ENCODE peak calls at places on chromosomes 3 and 15, in nine cellular contexts. J is NCI-H748 treated with DMSO at 0.1 percent for 48 hours; R is EH; F is CD8-positive, alpha-beta T cell; H is GM12864; K is stimulated activated CD4-positive, alpha-beta T cell treated with anti-CD3 and anti-CD28 coated beads, TNF-alpha, amount 100 ng/mL, for 48 hours; L is endodermal cell; E is AML-193; Y is iris pigment epithelial cell. S is an unnamed sample.

GRCh38 chr3:119810018-119810435 is 28.1 kb downstream of the NR1I2 start:
- DNase-seq in F (peak; percentile 57), R (peak; percentile 39), L (no peak), K (peak; percentile 39), Y (peak; percentile 25), H (peak; percentile 51), J (no peak), E (no peak), S (no peak)

GRCh38 chr3:16086690-16087089 is 87.8 kb upstream of the GALNT15 start:
- DNase-seq in H (no peak), Y (no peak), K (no peak), L (no peak), R (no peak), F (no peak), E (no peak), J (no peak), S (no peak)

GRCh38 chr3:172376402-172376801 is 71.9 kb downstream of the GHSR start:
- DNase-seq in E (no peak), R (no peak), J (no peak), H (no peak), Y (no peak), L (no peak), F (no peak), K (no peak), S (no peak)

GRCh38 chr3:76267991-76268390 is 482.6 kb upstream of the ZNF717 start:
- DNase-seq in J (no peak), K (no peak), H (no peak), L (no peak), F (no peak), R (no peak), E (no peak), Y (no peak), S (no peak)

GRCh38 chr3:96966181-96966929 is 152.0 kb downstream of the EPHA6 start:
- DNase-seq in E (no peak), H (no peak), R (no peak), Y (peak; percentile 1), J (no peak), K (no peak), F (no peak), L (no peak), S (no peak)

GRCh38 chr15:27514526-27514925 is 543.5 kb downstream of the GABRG3 start:
- DNase-seq in K (no peak), L (no peak), H (no peak), F (no peak), R (no peak), E (no peak), Y (no peak), J (no peak), S (no peak)

GRCh38 chr3:128309026-128309425 is 155.7 kb downstream of the EEFSEC start:
- DNase-seq in L (peak; percentile 27), R (no peak), Y (no peak), F (no peak), E (no peak), J (peak; percentile 20), K (no peak), H (no peak), S (no peak)

GRCh38 chr3:169562988-169563774 is 100.3 kb downstream of the MECOM start:
- DNase-seq in R (no peak), L (no peak), Y (no peak), K (no peak), F (no peak), H (no peak), E (no peak), J (no peak), S (no peak)

GRCh38 chr15:27454281-27455060 is 483.5 kb downstream of the GABRG3 start:
- DNase-seq in J (no peak), H (no peak), F (no peak), Y (peak; percentile 26), L (no peak), R (no peak), K (no peak), E (no peak), S (no peak)

GRCh38 chr3:101261506-101261905 is 58.9 kb downstream of the IMPG2 start:
- DNase-seq in Y (peak; percentile 67), J (no peak), L (no peak), F (no peak), K (no peak), H (no peak), R (peak; percentile 61), E (no peak), S (no peak)

GRCh38 chr3:167787440-167787839 is 51.9 kb downstream of the SERPINI1 start:
- DNase-seq in E (no peak), J (no peak), Y (no peak), F (no peak), H (no peak), R (no peak), L (no peak), K (no peak), S (no peak)

GRCh38 chr3:45684327-45684892 is 4.8 kb upstream of the SACM1L start:
- DNase-seq in F (no peak), H (no peak), J (peak; percentile 20), L (peak; percentile 69), E (no peak), Y (no peak), K (no peak), R (no peak), S (no peak)

GRCh38 chr3:193744822-193745684 is 152.0 kb downstream of the OPA1 start:
- DNase-seq in F (no peak), L (peak; percentile 58), K (no peak), E (no peak), J (no peak), H (no peak), Y (peak; percentile 36), R (peak; percentile 6), S (no peak)

GRCh38 chr15:36905908-36906307 is 194.4 kb downstream of the MEIS2 start:
- DNase-seq in H (no peak), E (no peak), L (no peak), K (no peak), R (peak; percentile 58), Y (peak; percentile 87), J (no peak), F (no peak), S (no peak)

GRCh38 chr15:68617001-68617400 is 38.2 kb downstream of the CORO2B start:
- DNase-seq in J (no peak), L (no peak), E (no peak), Y (no peak), K (no peak), R (peak; percentile 45), F (no peak), H (no peak), S (no peak)

GRCh38 chr3:57856675-57857074 is 100.6 kb downstream of the SLMAP start:
- DNase-seq in J (no peak), H (no peak), R (peak; percentile 16), K (no peak), L (no peak), Y (peak; percentile 25), F (no peak), E (no peak), S (no peak)

GRCh38 chr3:160078533-160078932 is 89.9 kb downstream of the IL12A start:
- DNase-seq in J (no peak), Y (no peak), L (no peak), H (no peak), E (no peak), F (no peak), K (no peak), R (no peak), S (no peak)

GRCh38 chr15:88913017-88913849 is at the start of gene MFGE8:
- DNase-seq in R (peak; percentile 85), F (peak; percentile 71), K (peak; percentile 61), J (peak; percentile 20), L (peak; percentile 94), Y (peak; percentile 70), H (no peak), E (peak; percentile 35), S (peak; percentile 51)

GRCh38 chr3:125647318-125648014 is 52.2 kb upstream of the OSBPL11 start:
- DNase-seq in R (no peak), J (no peak), K (no peak), Y (no peak), H (no peak), F (no peak), L (peak; percentile 71), E (no peak), S (no peak)

GRCh38 chr15:73388256-73388781 is 19.6 kb upstream of the HCN4 start:
- DNase-seq in L (peak; percentile 71), J (no peak), F (no peak), K (no peak), E (no peak), H (no peak), R (peak; percentile 66), Y (peak; percentile 78), S (no peak)

GRCh38 chr15:52068004-52068403 is 44.6 kb downstream of the BCL2L10 start:
- DNase-seq in E (no peak), R (peak; percentile 49), Y (peak; percentile 50), H (no peak), F (no peak), K (no peak), L (no peak), J (no peak), S (no peak)

GRCh38 chr15:58332676-58333400 is 99.0 kb upstream of the LIPC start:
- DNase-seq in H (no peak), E (peak; percentile 5), J (no peak), F (no peak), Y (peak; percentile 86), L (no peak), R (peak; percentile 91), K (no peak), S (no peak)

GRCh38 chr3:120791958-120792357 is 49.4 kb downstream of the GTF2E1 start:
- DNase-seq in L (no peak), R (peak; percentile 86), Y (peak; percentile 57), K (no peak), H (no peak), J (no peak), F (no peak), E (no peak), S (no peak)

GRCh38 chr15:64572856-64573255 is 112.5 kb downstream of the ZNF609 start:
- DNase-seq in E (no peak), R (no peak), F (no peak), H (no peak), L (no peak), K (no peak), Y (no peak), J (no peak), S (no peak)

GRCh38 chr3:187208159-187208558 is 10.9 kb downstream of the RTP1 start:
- DNase-seq in R (peak; percentile 69), J (no peak), H (no peak), K (no peak), L (no peak), E (no peak), Y (peak; percentile 47), F (no peak), S (no peak)

GRCh38 chr3:141442421-141442820 is 44.4 kb upstream of the RASA2 start:
- DNase-seq in E (no peak), L (no peak), F (no peak), H (no peak), K (no peak), Y (no peak), J (no peak), R (no peak), S (no peak)

GRCh38 chr3:126464494-126464893 is 11.2 kb downstream of the ZXDC start:
- DNase-seq in L (no peak), E (no peak), H (no peak), R (no peak), J (no peak), F (no peak), K (no peak), Y (no peak), S (no peak)

GRCh38 chr3:53590606-53591005 is 96.2 kb downstream of the CACNA1D start:
- DNase-seq in E (no peak), K (no peak), F (no peak), J (no peak), H (no peak), L (no peak), Y (no peak), R (no peak), S (no peak)

GRCh38 chr15:70817266-70817665 is 36.7 kb downstream of the LARP6 start:
- DNase-seq in L (no peak), E (no peak), Y (no peak), H (no peak), K (no peak), F (no peak), R (no peak), J (no peak), S (no peak)